ENCODE peak calls at places on chromosomes 4 and X, in eight cellular contexts. One of them, this sample, is unnamed.

GRCh38 chrX:111088628-111089027 is 7.4 kb upstream of the PAK3 start:
- DNase-seq in KBM-7: no peak
- DNase-seq in stimulated activated effector memory CD8-positive, alpha-beta T cell treated with anti-CD3 and anti-CD28 coated beads, Interleukin-12 subunit alpha, Interleukin-12 subunit beta, amount 100 ng/mL, for 72 hours: no peak
- DNase-seq in mucosa of gallbladder: no peak
- DNase-seq in NCI-H1092: no peak
- DNase-seq in fibroblast of pulmonary artery: no peak
- DNase-seq in glutamatergic neuron: no peak
- DNase-seq in HT1080: no peak
- DNase-seq in this sample: no peak

GRCh38 chrX:67582436-67582835 is 38.6 kb downstream of the AR start:
- DNase-seq in mucosa of gallbladder: no peak
- DNase-seq in KBM-7: no peak
- DNase-seq in stimulated activated effector memory CD8-positive, alpha-beta T cell treated with anti-CD3 and anti-CD28 coated beads, Interleukin-12 subunit alpha, Interleukin-12 subunit beta, amount 100 ng/mL, for 72 hours: no peak
- DNase-seq in NCI-H1092: no peak
- DNase-seq in HT1080: no peak
- DNase-seq in glutamatergic neuron: no peak
- DNase-seq in fibroblast of pulmonary artery: no peak
- DNase-seq in this sample: no peak

GRCh38 chrX:150625875-150626274 is 57.5 kb downstream of the MTM1 start:
- DNase-seq in stimulated activated effector memory CD8-positive, alpha-beta T cell treated with anti-CD3 and anti-CD28 coated beads, Interleukin-12 subunit alpha, Interleukin-12 subunit beta, amount 100 ng/mL, for 72 hours: no peak
- DNase-seq in KBM-7: no peak
- DNase-seq in NCI-H1092: no peak
- DNase-seq in fibroblast of pulmonary artery: no peak
- DNase-seq in mucosa of gallbladder: no peak
- DNase-seq in glutamatergic neuron: no peak
- DNase-seq in HT1080: no peak
- DNase-seq in this sample: no peak

GRCh38 chr4:104351696-104352095 is 143.0 kb downstream of the CXXC4 start:
- DNase-seq in NCI-H1092: no peak
- DNase-seq in stimulated activated effector memory CD8-positive, alpha-beta T cell treated with anti-CD3 and anti-CD28 coated beads, Interleukin-12 subunit alpha, Interleukin-12 subunit beta, amount 100 ng/mL, for 72 hours: no peak
- DNase-seq in mucosa of gallbladder: no peak
- DNase-seq in fibroblast of pulmonary artery: no peak
- DNase-seq in glutamatergic neuron: no peak
- DNase-seq in KBM-7: no peak
- DNase-seq in HT1080: peak
- DNase-seq in this sample: no peak

GRCh38 chr4:52874948-52875347 is 12.8 kb downstream of the RASL11B start:
- DNase-seq in glutamatergic neuron: no peak
- DNase-seq in stimulated activated effector memory CD8-positive, alpha-beta T cell treated with anti-CD3 and anti-CD28 coated beads, Interleukin-12 subunit alpha, Interleukin-12 subunit beta, amount 100 ng/mL, for 72 hours: no peak
- DNase-seq in fibroblast of pulmonary artery: no peak
- DNase-seq in HT1080: no peak
- DNase-seq in KBM-7: no peak
- DNase-seq in mucosa of gallbladder: no peak
- DNase-seq in NCI-H1092: no peak
- DNase-seq in this sample: no peak

GRCh38 chrX:106959897-106960296 is 39.7 kb downstream of the CLDN2 start:
- DNase-seq in NCI-H1092: no peak
- DNase-seq in glutamatergic neuron: no peak
- DNase-seq in KBM-7: peak
- DNase-seq in stimulated activated effector memory CD8-positive, alpha-beta T cell treated with anti-CD3 and anti-CD28 coated beads, Interleukin-12 subunit alpha, Interleukin-12 subunit beta, amount 100 ng/mL, for 72 hours: no peak
- DNase-seq in HT1080: peak
- DNase-seq in mucosa of gallbladder: no peak
- DNase-seq in fibroblast of pulmonary artery: peak
- DNase-seq in this sample: no peak

GRCh38 chr4:10006236-10006603 is 15.1 kb downstream of the SLC2A9 start:
- DNase-seq in stimulated activated effector memory CD8-positive, alpha-beta T cell treated with anti-CD3 and anti-CD28 coated beads, Interleukin-12 subunit alpha, Interleukin-12 subunit beta, amount 100 ng/mL, for 72 hours: no peak
- DNase-seq in mucosa of gallbladder: peak
- DNase-seq in KBM-7: peak
- DNase-seq in fibroblast of pulmonary artery: peak
- DNase-seq in HT1080: peak
- DNase-seq in NCI-H1092: no peak
- DNase-seq in glutamatergic neuron: no peak
- DNase-seq in this sample: peak

GRCh38 chr4:142850478-142850877 is 4.4 kb upstream of the INPP4B start:
- DNase-seq in KBM-7: no peak
- DNase-seq in fibroblast of pulmonary artery: peak
- DNase-seq in stimulated activated effector memory CD8-positive, alpha-beta T cell treated with anti-CD3 and anti-CD28 coated beads, Interleukin-12 subunit alpha, Interleukin-12 subunit beta, amount 100 ng/mL, for 72 hours: no peak
- DNase-seq in mucosa of gallbladder: no peak
- DNase-seq in HT1080: no peak
- DNase-seq in glutamatergic neuron: no peak
- DNase-seq in NCI-H1092: no peak
- DNase-seq in this sample: no peak

GRCh38 chr4:80162418-80162817 is 34.9 kb upstream of the PRDM8 start:
- DNase-seq in HT1080: no peak
- DNase-seq in mucosa of gallbladder: no peak
- DNase-seq in NCI-H1092: no peak
- DNase-seq in fibroblast of pulmonary artery: no peak
- DNase-seq in stimulated activated effector memory CD8-positive, alpha-beta T cell treated with anti-CD3 and anti-CD28 coated beads, Interleukin-12 subunit alpha, Interleukin-12 subunit beta, amount 100 ng/mL, for 72 hours: no peak
- DNase-seq in glutamatergic neuron: no peak
- DNase-seq in KBM-7: no peak
- DNase-seq in this sample: no peak

GRCh38 chr4:145497199-145498149 is 15.8 kb downstream of the SMAD1 start:
- DNase-seq in stimulated activated effector memory CD8-positive, alpha-beta T cell treated with anti-CD3 and anti-CD28 coated beads, Interleukin-12 subunit alpha, Interleukin-12 subunit beta, amount 100 ng/mL, for 72 hours: no peak
- DNase-seq in glutamatergic neuron: no peak
- DNase-seq in NCI-H1092: no peak
- DNase-seq in HT1080: no peak
- DNase-seq in fibroblast of pulmonary artery: no peak
- DNase-seq in KBM-7: no peak
- DNase-seq in mucosa of gallbladder: no peak
- DNase-seq in this sample: no peak

GRCh38 chrX:48937065-48937907 is 18.5 kb upstream of the PIM2 start:
- DNase-seq in glutamatergic neuron: no peak
- DNase-seq in stimulated activated effector memory CD8-positive, alpha-beta T cell treated with anti-CD3 and anti-CD28 coated beads, Interleukin-12 subunit alpha, Interleukin-12 subunit beta, amount 100 ng/mL, for 72 hours: peak
- DNase-seq in NCI-H1092: no peak
- DNase-seq in KBM-7: peak
- DNase-seq in fibroblast of pulmonary artery: peak
- DNase-seq in mucosa of gallbladder: peak
- DNase-seq in HT1080: no peak
- DNase-seq in this sample: no peak

GRCh38 chr4:2798399-2799301 is 5.8 kb downstream of the SH3BP2 start:
- DNase-seq in stimulated activated effector memory CD8-positive, alpha-beta T cell treated with anti-CD3 and anti-CD28 coated beads, Interleukin-12 subunit alpha, Interleukin-12 subunit beta, amount 100 ng/mL, for 72 hours: peak
- DNase-seq in HT1080: no peak
- DNase-seq in KBM-7: peak
- DNase-seq in fibroblast of pulmonary artery: peak
- DNase-seq in mucosa of gallbladder: peak
- DNase-seq in NCI-H1092: peak
- DNase-seq in glutamatergic neuron: peak
- DNase-seq in this sample: peak